ENCODE peak calls at places on chromosomes 13 and 19, in four cellular contexts. One of them, this sample, is unnamed.

GRCh38 chr13:33235078-33235477 is 50.5 kb downstream of the STARD13 start:
- DNase-seq in AG10803: peak; percentile 90
- DNase-seq in HFFc6: no peak
- DNase-seq in D721Med: no peak
- DNase-seq in this sample: no peak

GRCh38 chr19:18657590-18658365 is 20.9 kb downstream of the KLHL26 start:
- DNase-seq in AG10803: peak; percentile 32
- DNase-seq in HFFc6: no peak
- DNase-seq in D721Med: peak; percentile 54
- DNase-seq in this sample: peak; percentile 82

GRCh38 chr13:98810746-98811145 is 58.3 kb upstream of the SLC15A1 start:
- DNase-seq in AG10803: no peak
- DNase-seq in HFFc6: no peak
- DNase-seq in D721Med: no peak
- DNase-seq in this sample: no peak

GRCh38 chr13:54950546-54950945 is 1921.9 kb downstream of the OLFM4 start:
- DNase-seq in AG10803: no peak
- DNase-seq in HFFc6: no peak
- DNase-seq in D721Med: no peak
- DNase-seq in this sample: no peak

GRCh38 chr13:92549275-92549674 is 677.3 kb upstream of the GPC6 start:
- DNase-seq in AG10803: no peak
- DNase-seq in HFFc6: no peak
- DNase-seq in D721Med: no peak
- DNase-seq in this sample: no peak

GRCh38 chr13:75785130-75785529 is 149.0 kb downstream of the LMO7 start:
- DNase-seq in AG10803: peak; percentile 57
- DNase-seq in HFFc6: no peak
- DNase-seq in D721Med: no peak
- DNase-seq in this sample: no peak

GRCh38 chr19:54201172-54201701 is 579 bp downstream of the RPS9 start:
- DNase-seq in AG10803: no peak
- DNase-seq in HFFc6: no peak
- DNase-seq in D721Med: no peak
- DNase-seq in this sample: no peak

GRCh38 chr13:113995051-113995601 is 21.2 kb upstream of the C13orf46 start:
- DNase-seq in AG10803: no peak
- DNase-seq in HFFc6: no peak
- DNase-seq in D721Med: no peak
- DNase-seq in this sample: no peak

GRCh38 chr19:5281588-5281987 is 59.0 kb downstream of the PTPRS start:
- DNase-seq in AG10803: peak; percentile 40
- DNase-seq in HFFc6: no peak
- DNase-seq in D721Med: no peak
- DNase-seq in this sample: peak; percentile 92

GRCh38 chr13:27379694-27380596 is 44.5 kb upstream of the GTF3A start:
- DNase-seq in AG10803: peak; percentile 59
- DNase-seq in HFFc6: peak; percentile 38
- DNase-seq in D721Med: peak; percentile 48
- DNase-seq in this sample: no peak

GRCh38 chr13:57345526-57345925 is 178.5 kb downstream of the PRR20E start:
- DNase-seq in AG10803: no peak
- DNase-seq in HFFc6: no peak
- DNase-seq in D721Med: no peak
- DNase-seq in this sample: no peak

GRCh38 chr19:45200614-45201013 is 22.0 kb downstream of the BLOC1S3 start:
- DNase-seq in AG10803: peak; percentile 40
- DNase-seq in HFFc6: peak; percentile 43
- DNase-seq in D721Med: no peak
- DNase-seq in this sample: no peak

GRCh38 chr19:8028951-8029491 is 23.5 kb upstream of the CCL25 start:
- DNase-seq in AG10803: no peak
- DNase-seq in HFFc6: no peak
- DNase-seq in D721Med: no peak
- DNase-seq in this sample: no peak

GRCh38 chr13:83452292-83452950 is 429.9 kb downstream of the SLITRK1 start:
- DNase-seq in AG10803: no peak
- DNase-seq in HFFc6: no peak
- DNase-seq in D721Med: no peak
- DNase-seq in this sample: no peak

GRCh38 chr13:99900960-99901359 is 70.6 kb downstream of the ZIC5 start:
- DNase-seq in AG10803: no peak
- DNase-seq in HFFc6: no peak
- DNase-seq in D721Med: no peak
- DNase-seq in this sample: no peak

GRCh38 chr19:34171539-34171876 is 796 bp upstream of the LSM14A start:
- DNase-seq in AG10803: peak; percentile 77
- DNase-seq in HFFc6: peak; percentile 85
- DNase-seq in D721Med: no peak
- DNase-seq in this sample: no peak

GRCh38 chr13:99572131-99572530 is 70.9 kb downstream of the TM9SF2 start:
- DNase-seq in AG10803: peak; percentile 93
- DNase-seq in HFFc6: no peak
- DNase-seq in D721Med: no peak
- DNase-seq in this sample: no peak

GRCh38 chr13:95073826-95074345 is 227.4 kb downstream of the ABCC4 start:
- DNase-seq in AG10803: peak; percentile 89
- DNase-seq in HFFc6: peak; percentile 9
- DNase-seq in D721Med: no peak
- DNase-seq in this sample: no peak

GRCh38 chr19:45113628-45114027 is 20.6 kb downstream of the PPP1R37 start:
- DNase-seq in AG10803: no peak
- DNase-seq in HFFc6: no peak
- DNase-seq in D721Med: no peak
- DNase-seq in this sample: no peak

GRCh38 chr13:73218181-73218580 is 159.4 kb downstream of the KLF5 start:
- DNase-seq in AG10803: no peak
- DNase-seq in HFFc6: no peak
- DNase-seq in D721Med: no peak
- DNase-seq in this sample: no peak

GRCh38 chr13:40609972-40610726 is 56.3 kb downstream of the FOXO1 start:
- DNase-seq in AG10803: no peak
- DNase-seq in HFFc6: no peak
- DNase-seq in D721Med: no peak
- DNase-seq in this sample: no peak

GRCh38 chr19:56476671-56477428 is at the start of gene ZNF667:
- DNase-seq in AG10803: peak; percentile 67
- DNase-seq in HFFc6: peak; percentile 72
- DNase-seq in D721Med: no peak
- DNase-seq in this sample: no peak

GRCh38 chr13:73303858-73304257 is 245.1 kb downstream of the KLF5 start:
- DNase-seq in AG10803: peak; percentile 3
- DNase-seq in HFFc6: peak; percentile 64
- DNase-seq in D721Med: no peak
- DNase-seq in this sample: no peak

GRCh38 chr19:46784262-46785053 is 3.9 kb downstream of the SLC1A5 start:
- DNase-seq in AG10803: peak; percentile 98
- DNase-seq in HFFc6: peak; percentile 94
- DNase-seq in D721Med: peak; percentile 60
- DNase-seq in this sample: peak; percentile 86

GRCh38 chr19:45809643-45810159 is 5.4 kb downstream of the RSPH6A start:
- DNase-seq in AG10803: peak; percentile 75
- DNase-seq in HFFc6: peak; percentile 60
- DNase-seq in D721Med: no peak
- DNase-seq in this sample: no peak

GRCh38 chr19:18401580-18402112 is 4.2 kb upstream of the LRRC25 start:
- DNase-seq in AG10803: peak; percentile 82
- DNase-seq in HFFc6: peak; percentile 58
- DNase-seq in D721Med: no peak
- DNase-seq in this sample: peak; percentile 84

GRCh38 chr13:113205428-113205931 is 3.0 kb downstream of the PCID2 start:
- DNase-seq in AG10803: no peak
- DNase-seq in HFFc6: peak; percentile 31
- DNase-seq in D721Med: no peak
- DNase-seq in this sample: no peak

GRCh38 chr19:14954071-14954655 is 12.9 kb downstream of the OR7C2 start:
- DNase-seq in AG10803: no peak
- DNase-seq in HFFc6: no peak
- DNase-seq in D721Med: no peak
- DNase-seq in this sample: no peak

GRCh38 chr19:48445256-48445605 is 552 bp upstream of the GRWD1 start:
- DNase-seq in AG10803: peak; percentile 94
- DNase-seq in HFFc6: peak; percentile 94
- DNase-seq in D721Med: peak; percentile 68
- DNase-seq in this sample: no peak

GRCh38 chr19:461664-462551 is 1.1 kb upstream of the SHC2 start:
- DNase-seq in AG10803: no peak
- DNase-seq in HFFc6: no peak
- DNase-seq in D721Med: peak; percentile 95
- DNase-seq in this sample: peak; percentile 80

GRCh38 chr19:14006766-14007562 is 844 bp upstream of the RFX1 start:
- DNase-seq in AG10803: no peak
- DNase-seq in HFFc6: no peak
- DNase-seq in D721Med: no peak
- DNase-seq in this sample: no peak

GRCh38 chr19:38862321-38863059 is 12.7 kb upstream of the HNRNPL start:
- DNase-seq in AG10803: peak; percentile 83
- DNase-seq in HFFc6: no peak
- DNase-seq in D721Med: no peak
- DNase-seq in this sample: peak; percentile 94

GRCh38 chr19:52094526-52094925 is 1.0 kb downstream of the ZNF841 start:
- DNase-seq in AG10803: no peak
- DNase-seq in HFFc6: no peak
- DNase-seq in D721Med: no peak
- DNase-seq in this sample: no peak

GRCh38 chr19:52099497-52100138 is 4.1 kb upstream of the ZNF841 start:
- DNase-seq in AG10803: no peak
- DNase-seq in HFFc6: no peak
- DNase-seq in D721Med: no peak
- DNase-seq in this sample: no peak

GRCh38 chr19:52095172-52096014 is at the start of gene ZNF841:
- DNase-seq in AG10803: peak; percentile 95
- DNase-seq in HFFc6: peak; percentile 93
- DNase-seq in D721Med: peak; percentile 48
- DNase-seq in this sample: peak; percentile 98
- TF ChIP-seq CTCF in AG10803: no peak
- TF ChIP-seq CTCF in HFFc6: peak; percentile 46
- TF ChIP-seq CTCF in D721Med: no peak
- TF ChIP-seq CTCF in this sample: no peak

DNA sequence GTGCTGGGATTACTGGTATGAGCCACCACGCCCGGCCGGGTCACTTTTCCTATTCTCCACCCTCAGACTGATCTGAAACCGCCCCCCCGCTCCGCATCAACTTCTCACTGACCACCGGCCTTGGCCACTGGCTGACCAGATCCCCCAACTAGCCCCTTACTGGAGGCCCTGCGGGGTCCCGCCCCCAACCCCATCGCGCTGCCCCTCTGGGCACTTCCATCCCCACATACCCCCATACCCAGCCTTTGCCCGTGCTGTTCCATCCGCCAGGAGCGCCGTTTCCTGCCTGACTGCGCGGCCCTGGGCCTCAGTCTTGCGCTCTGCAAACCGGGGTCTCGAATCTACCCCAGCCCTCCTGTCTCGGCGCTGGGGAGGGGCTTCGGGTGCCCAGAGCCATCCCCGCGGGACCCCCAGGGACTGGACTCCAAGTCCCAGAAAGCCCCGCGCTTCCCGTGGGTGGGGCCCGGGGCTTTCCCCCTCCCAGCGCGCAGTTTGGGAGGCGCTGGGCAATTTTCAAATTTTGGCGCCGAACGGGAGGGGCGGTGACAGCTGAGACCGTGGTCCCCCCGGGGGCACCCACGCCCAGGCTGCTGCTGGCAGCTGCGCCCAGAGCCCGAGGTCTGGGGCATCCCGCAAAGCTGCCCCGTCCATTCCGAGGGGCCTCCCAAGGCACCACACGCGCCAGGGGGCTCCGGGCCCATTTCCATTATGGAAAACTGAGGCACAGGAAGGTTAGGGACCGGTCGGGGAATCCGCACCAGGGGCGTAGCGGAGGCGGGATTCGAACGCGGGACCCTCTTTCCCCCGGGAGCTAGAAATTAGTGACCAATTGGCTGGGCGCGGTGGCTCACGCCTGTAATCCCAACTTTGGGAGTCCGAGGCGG is 5.2 kb upstream of the LMNB2 start:
- DNase-seq in AG10803: peak; percentile 50
- DNase-seq in HFFc6: peak; percentile 50
- DNase-seq in D721Med: peak; percentile 68
- DNase-seq in this sample: no peak
- TF ChIP-seq CTCF in AG10803: peak; percentile 39
- TF ChIP-seq CTCF in HFFc6: peak; percentile 44
- TF ChIP-seq CTCF in D721Med: no peak
- TF ChIP-seq CTCF in this sample: peak; percentile 16

GRCh38 chr19:50320051-50320450 is 9.1 kb downstream of the KCNC3 start:
- DNase-seq in AG10803: no peak
- DNase-seq in HFFc6: no peak
- DNase-seq in D721Med: no peak
- DNase-seq in this sample: no peak
- TF ChIP-seq CTCF in AG10803: no peak
- TF ChIP-seq CTCF in HFFc6: no peak
- TF ChIP-seq CTCF in D721Med: no peak
- TF ChIP-seq CTCF in this sample: no peak

GRCh38 chr13:35789335-35790166 is 313.1 kb upstream of the MAB21L1 start:
- DNase-seq in AG10803: peak; percentile 70
- DNase-seq in HFFc6: peak; percentile 47
- DNase-seq in D721Med: no peak
- DNase-seq in this sample: no peak
- TF ChIP-seq CTCF in AG10803: peak; percentile 75
- TF ChIP-seq CTCF in HFFc6: peak; percentile 80
- TF ChIP-seq CTCF in D721Med: peak; percentile 86
- TF ChIP-seq CTCF in this sample: peak; percentile 60

DNA sequence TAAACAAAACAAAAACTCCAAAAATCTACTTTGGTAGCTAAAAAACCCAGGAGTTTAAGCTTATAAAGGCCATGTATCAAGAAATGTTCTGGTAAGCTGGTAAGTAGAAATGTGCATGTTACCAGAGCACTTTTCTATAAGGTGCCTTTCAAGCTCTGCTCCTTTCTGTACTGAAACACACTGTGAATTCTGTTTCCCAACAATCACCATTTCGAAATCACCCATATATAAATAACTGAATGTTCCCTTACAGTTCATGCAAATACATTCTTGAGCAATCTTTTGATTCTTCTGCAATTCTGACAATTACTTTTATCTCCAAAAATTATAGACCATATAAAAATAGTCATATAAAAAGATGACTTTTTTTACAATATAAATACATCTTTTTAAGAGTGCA is 351.7 kb downstream of the SLITRK5 start:
- DNase-seq in AG10803: peak; percentile 7
- DNase-seq in HFFc6: no peak
- DNase-seq in D721Med: no peak
- DNase-seq in this sample: no peak
- TF ChIP-seq CTCF in AG10803: no peak
- TF ChIP-seq CTCF in HFFc6: no peak
- TF ChIP-seq CTCF in D721Med: no peak
- TF ChIP-seq CTCF in this sample: no peak

This sample was measured in sigmoid colon.